ENCODE peak calls at places on chromosome 9, in five cellular contexts. W, H, S, I and U are unnamed samples.

GRCh38 chr9:138024131-138024530 is 146.5 kb downstream of the CACNA1B start:
- DNase-seq in W (no peak), H (no peak), S (no peak), I (no peak), U (no peak)

GRCh38 chr9:121885345-121885901 is 207.7 kb downstream of the TTLL11 start:
- DNase-seq in W (peak; percentile 64), H (no peak), S (no peak), I (no peak), U (no peak)

GRCh38 chr9:2271426-2271825 is 256.3 kb downstream of the SMARCA2 start:
- DNase-seq in W (peak; percentile 42), H (no peak), S (no peak), I (peak; percentile 27), U (peak; percentile 20)

GRCh38 chr9:98605116-98605515 is 103.6 kb downstream of the GABBR2 start:
- DNase-seq in W (no peak), H (no peak), S (no peak), I (no peak), U (no peak)

GRCh38 chr9:8552732-8553131 is 753.2 kb upstream of the DMAC1 start:
- DNase-seq in W (no peak), H (no peak), S (no peak), I (no peak), U (no peak)

GRCh38 chr9:72204062-72204461 is 54.8 kb downstream of the GDA start:
- DNase-seq in W (no peak), H (no peak), S (no peak), I (no peak), U (no peak)

GRCh38 chr9:94533601-94534000 is 21.3 kb upstream of the PCAT7 start:
- DNase-seq in W (no peak), H (no peak), S (no peak), I (no peak), U (no peak)

GRCh38 chr9:125510980-125511379 is 196.0 kb downstream of the MAPKAP1 start:
- DNase-seq in W (no peak), H (no peak), S (no peak), I (no peak), U (no peak)

GRCh38 chr9:5976668-5977397 is 38.6 kb downstream of the RANBP6 start:
- DNase-seq in W (no peak), H (no peak), S (no peak), I (no peak), U (no peak)